ENCODE peak calls at places on chromosomes 16 and 17, in five cellular contexts. T is GM18507; Y is stimulated activated CD4-positive, alpha-beta T cell treated with anti-CD3 and anti-CD28 coated beads, Interleukin-12 subunit alpha, Interleukin-12 subunit beta, amount 100 ng/mL, for 4 hours; N is NAMALWA; I is T-helper 1 cell. P is an unnamed sample.

GRCh38 chr16:85354623-85355514 is 242.6 kb upstream of the CIBAR2 start:
- DNase-seq in T (no peak), I (no peak), Y (no peak), N (no peak), P (no peak)

GRCh38 chr16:47198180-47198575 is 54.4 kb upstream of the NETO2 start:
- DNase-seq in I (no peak), N (no peak), T (no peak), Y (no peak), P (no peak)

GRCh38 chr17:72667096-72668063 is 425.1 kb downstream of the SLC39A11 start:
- DNase-seq in N (no peak), T (no peak), I (no peak), Y (no peak), P (no peak)

GRCh38 chr17:42618442-42619150 is 9.1 kb downstream of the TUBG1 start:
- DNase-seq in T (peak), I (no peak), Y (no peak), N (peak), P (no peak)

GRCh38 chr16:49621240-49622083 is 234.4 kb downstream of the ZNF423 start:
- DNase-seq in I (no peak), T (no peak), N (no peak), Y (no peak), P (no peak)

GRCh38 chr17:80315517-80316182 is 55.0 kb downstream of the RNF213 start:
- DNase-seq in T (no peak), I (no peak), Y (no peak), N (no peak), P (no peak)

GRCh38 chr17:61144137-61144536 is 255.5 kb upstream of the TBX2 start:
- DNase-seq in T (no peak), Y (no peak), I (no peak), N (no peak), P (no peak)

GRCh38 chr16:710500-711075 is 4.3 kb upstream of the METRN start:
- DNase-seq in N (no peak), I (no peak), T (no peak), Y (no peak), P (no peak)

GRCh38 chr16:25006504-25007055 is 8.6 kb downstream of the ARHGAP17 start:
- DNase-seq in N (no peak), Y (no peak), T (no peak), I (no peak), P (no peak)

P was measured in activated gamma-delta T cell treated with anti-CD3 and anti-CD28 coated beads, Interleukin-2, amount 50 U/mL, for 16 hours.